ENCODE peak calls at places on chromosomes 13 and 19, in six cellular contexts. One of them, this sample, is unnamed.

GRCh38 chr13:110714798-110715394 is 1.4 kb downstream of the ING1 start:
- DNase-seq in heart left ventricle: peak
- DNase-seq in GM23338: peak
- DNase-seq in Peyer's patch: peak
- DNase-seq in upper lobe of right lung: peak
- DNase-seq in body of pancreas: peak
- DNase-seq in this sample: no peak

GRCh38 chr19:18875726-18876125 is 20.2 kb downstream of the CERS1 start:
- DNase-seq in body of pancreas: no peak
- DNase-seq in heart left ventricle: no peak
- DNase-seq in GM23338: no peak
- DNase-seq in upper lobe of right lung: no peak
- DNase-seq in Peyer's patch: no peak
- DNase-seq in this sample: peak

GRCh38 chr19:18576383-18576782 is 4.7 kb downstream of the UBA52 start:
- DNase-seq in GM23338: no peak
- DNase-seq in body of pancreas: no peak
- DNase-seq in heart left ventricle: no peak
- DNase-seq in Peyer's patch: no peak
- DNase-seq in upper lobe of right lung: no peak
- DNase-seq in this sample: no peak

GRCh38 chr13:41317243-41317642 is 6.2 kb downstream of the NAA16 start:
- DNase-seq in upper lobe of right lung: no peak
- DNase-seq in heart left ventricle: no peak
- DNase-seq in body of pancreas: no peak
- DNase-seq in Peyer's patch: no peak
- DNase-seq in GM23338: no peak
- DNase-seq in this sample: no peak

GRCh38 chr13:99403458-99403971 is 96.3 kb upstream of the GPR183 start:
- DNase-seq in GM23338: no peak
- DNase-seq in upper lobe of right lung: no peak
- DNase-seq in heart left ventricle: no peak
- DNase-seq in Peyer's patch: peak
- DNase-seq in body of pancreas: no peak
- DNase-seq in this sample: no peak

GRCh38 chr19:7109678-7110289 is 40.3 kb downstream of the ZNF557 start:
- DNase-seq in Peyer's patch: no peak
- DNase-seq in GM23338: peak
- DNase-seq in heart left ventricle: no peak
- DNase-seq in body of pancreas: no peak
- DNase-seq in upper lobe of right lung: no peak
- DNase-seq in this sample: peak

GRCh38 chr19:12792048-12792852 is 964 bp downstream of the JUNB start:
- DNase-seq in GM23338: peak
- DNase-seq in heart left ventricle: peak
- DNase-seq in Peyer's patch: peak
- DNase-seq in upper lobe of right lung: peak
- DNase-seq in body of pancreas: peak
- DNase-seq in this sample: no peak

GRCh38 chr19:33376423-33376822 is 2.9 kb downstream of the CEBPG start:
- DNase-seq in upper lobe of right lung: no peak
- DNase-seq in body of pancreas: peak
- DNase-seq in heart left ventricle: peak
- DNase-seq in GM23338: no peak
- DNase-seq in Peyer's patch: peak
- DNase-seq in this sample: peak

GRCh38 chr13:50161052-50161451 is 145.8 kb downstream of the KCNRG start:
- DNase-seq in GM23338: no peak
- DNase-seq in heart left ventricle: no peak
- DNase-seq in upper lobe of right lung: no peak
- DNase-seq in body of pancreas: no peak
- DNase-seq in Peyer's patch: no peak
- DNase-seq in this sample: no peak

GRCh38 chr19:19491321-19492025 is 23.9 kb downstream of the TSSK6 start:
- DNase-seq in upper lobe of right lung: no peak
- DNase-seq in body of pancreas: peak
- DNase-seq in heart left ventricle: no peak
- DNase-seq in GM23338: no peak
- DNase-seq in Peyer's patch: no peak
- DNase-seq in this sample: no peak

GRCh38 chr13:73088332-73088935 is 29.6 kb downstream of the KLF5 start:
- DNase-seq in Peyer's patch: no peak
- DNase-seq in heart left ventricle: no peak
- DNase-seq in GM23338: no peak
- DNase-seq in upper lobe of right lung: no peak
- DNase-seq in body of pancreas: no peak
- DNase-seq in this sample: no peak

GRCh38 chr19:20969498-20969897 is 46.4 kb downstream of the ZNF85 start:
- DNase-seq in body of pancreas: peak
- DNase-seq in Peyer's patch: no peak
- DNase-seq in upper lobe of right lung: no peak
- DNase-seq in heart left ventricle: no peak
- DNase-seq in GM23338: no peak
- DNase-seq in this sample: no peak

GRCh38 chr19:39307822-39308530 is 11.8 kb downstream of the IFNL1 start:
- DNase-seq in body of pancreas: no peak
- DNase-seq in Peyer's patch: no peak
- DNase-seq in heart left ventricle: no peak
- DNase-seq in upper lobe of right lung: no peak
- DNase-seq in GM23338: peak
- DNase-seq in this sample: no peak

GRCh38 chr13:49300716-49301589 is 53.2 kb downstream of the CDADC1 start:
- DNase-seq in GM23338: peak
- DNase-seq in Peyer's patch: peak
- DNase-seq in heart left ventricle: peak
- DNase-seq in upper lobe of right lung: no peak
- DNase-seq in body of pancreas: peak
- DNase-seq in this sample: no peak

GRCh38 chr13:28336193-28336657 is 158.7 kb downstream of the FLT1 start:
- DNase-seq in heart left ventricle: peak
- DNase-seq in GM23338: no peak
- DNase-seq in body of pancreas: no peak
- DNase-seq in Peyer's patch: no peak
- DNase-seq in upper lobe of right lung: no peak
- DNase-seq in this sample: no peak

DNA sequence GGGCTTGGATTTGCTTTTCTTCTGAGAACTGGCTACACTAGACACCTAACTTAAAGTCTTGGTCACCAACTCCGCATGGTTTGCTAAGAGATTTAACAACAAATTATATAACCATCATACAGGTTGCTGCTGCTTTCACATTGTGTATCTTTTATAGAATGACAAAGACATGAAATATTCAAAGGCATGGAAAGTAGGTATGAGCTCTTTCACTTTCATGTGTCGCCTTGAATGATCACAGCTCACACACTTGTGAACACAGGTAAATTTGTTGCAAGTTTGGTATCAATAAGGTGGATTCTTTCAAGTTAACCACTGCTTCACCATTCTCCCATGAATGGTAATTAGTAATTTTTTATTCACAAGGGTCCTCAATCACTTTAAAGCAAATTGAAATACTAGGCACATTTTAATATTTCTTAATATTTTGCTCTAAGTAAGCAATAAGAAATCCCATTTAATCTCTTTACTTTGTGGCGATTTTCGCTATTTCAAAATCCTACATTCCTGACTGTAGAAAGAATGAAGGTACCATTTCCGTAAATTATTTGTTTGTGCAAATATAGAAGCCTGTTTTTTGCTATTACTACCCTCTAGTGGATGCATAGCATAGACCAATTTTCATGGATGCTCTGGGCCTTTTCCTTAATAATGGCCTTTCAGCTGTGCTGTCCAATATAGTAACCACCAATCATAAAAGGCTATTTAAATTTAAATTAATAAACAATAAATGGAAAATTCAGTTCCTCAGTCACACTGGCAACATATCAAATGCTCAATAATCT is 45.5 kb upstream of the FREM2 start:
- DNase-seq in upper lobe of right lung: no peak
- DNase-seq in heart left ventricle: no peak
- DNase-seq in GM23338: peak
- DNase-seq in Peyer's patch: no peak
- DNase-seq in body of pancreas: no peak
- DNase-seq in this sample: no peak
- TF ChIP-seq CTCF in upper lobe of right lung: peak
- TF ChIP-seq CTCF in heart left ventricle: no peak
- TF ChIP-seq CTCF in GM23338: peak
- TF ChIP-seq CTCF in Peyer's patch: no peak
- TF ChIP-seq CTCF in body of pancreas: peak
- TF ChIP-seq CTCF in this sample: peak

DNA sequence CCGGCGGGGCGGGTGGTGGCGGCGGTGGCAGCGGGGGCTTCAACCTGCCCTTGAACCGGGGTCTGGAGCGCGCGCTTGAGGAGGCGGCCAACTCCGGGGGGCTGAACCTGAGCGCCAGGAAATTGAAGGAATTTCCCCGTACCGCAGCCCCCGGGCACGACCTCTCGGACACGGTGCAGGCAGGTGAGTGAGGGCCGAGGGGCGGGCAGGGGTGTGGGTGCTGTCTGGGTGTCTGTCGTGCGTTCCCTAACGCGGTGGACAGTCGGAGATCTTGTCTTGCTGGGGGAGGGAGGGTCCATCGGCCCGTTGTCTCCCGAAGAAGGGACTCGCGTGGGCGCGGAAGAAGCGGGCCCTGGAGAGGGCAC is 533 bp downstream of the LRCH1 start:
- DNase-seq in upper lobe of right lung: peak
- DNase-seq in heart left ventricle: peak
- DNase-seq in body of pancreas: no peak
- DNase-seq in GM23338: peak
- DNase-seq in Peyer's patch: no peak
- DNase-seq in this sample: no peak
- H3K4me3 ChIP-seq in upper lobe of right lung: peak
- H3K4me3 ChIP-seq in heart left ventricle: peak
- H3K4me3 ChIP-seq in body of pancreas: peak
- H3K4me3 ChIP-seq in GM23338: peak
- H3K4me3 ChIP-seq in Peyer's patch: peak
- H3K4me3 ChIP-seq in this sample: peak

GRCh38 chr19:50906217-50906616 is 5.0 kb downstream of the KLK4 start:
- DNase-seq in Peyer's patch: no peak
- DNase-seq in GM23338: peak
- DNase-seq in upper lobe of right lung: no peak
- DNase-seq in heart left ventricle: no peak
- DNase-seq in body of pancreas: peak
- DNase-seq in this sample: no peak
- TF ChIP-seq CTCF in Peyer's patch: peak
- TF ChIP-seq CTCF in GM23338: peak
- TF ChIP-seq CTCF in upper lobe of right lung: peak
- TF ChIP-seq CTCF in heart left ventricle: no peak
- TF ChIP-seq CTCF in body of pancreas: peak
- TF ChIP-seq CTCF in this sample: peak

GRCh38 chr19:48638831-48639381 is 1.7 kb upstream of the DBP start:
- DNase-seq in upper lobe of right lung: peak
- DNase-seq in Peyer's patch: no peak
- DNase-seq in body of pancreas: peak
- DNase-seq in GM23338: peak
- DNase-seq in heart left ventricle: no peak
- DNase-seq in this sample: no peak
- H3K4me3 ChIP-seq in upper lobe of right lung: peak
- H3K4me3 ChIP-seq in Peyer's patch: no peak
- H3K4me3 ChIP-seq in body of pancreas: no peak
- H3K4me3 ChIP-seq in GM23338: peak
- H3K4me3 ChIP-seq in heart left ventricle: peak
- H3K4me3 ChIP-seq in this sample: no peak

GRCh38 chr19:16659832-16660708 is at the start of gene SMIM7:
- DNase-seq in upper lobe of right lung: peak
- DNase-seq in Peyer's patch: peak
- DNase-seq in heart left ventricle: peak
- DNase-seq in body of pancreas: peak
- DNase-seq in GM23338: peak
- DNase-seq in this sample: peak
- TF ChIP-seq CTCF in upper lobe of right lung: peak
- TF ChIP-seq CTCF in Peyer's patch: no peak
- TF ChIP-seq CTCF in heart left ventricle: no peak
- TF ChIP-seq CTCF in body of pancreas: no peak
- TF ChIP-seq CTCF in GM23338: peak
- TF ChIP-seq CTCF in this sample: no peak

GRCh38 chr13:77874406-77874805 is 44.2 kb downstream of the EDNRB start:
- DNase-seq in heart left ventricle: no peak
- DNase-seq in upper lobe of right lung: no peak
- DNase-seq in Peyer's patch: no peak
- DNase-seq in body of pancreas: no peak
- DNase-seq in GM23338: no peak
- DNase-seq in this sample: no peak
- H3K4me3 ChIP-seq in heart left ventricle: no peak
- H3K4me3 ChIP-seq in upper lobe of right lung: no peak
- H3K4me3 ChIP-seq in Peyer's patch: no peak
- H3K4me3 ChIP-seq in body of pancreas: no peak
- H3K4me3 ChIP-seq in GM23338: no peak
- H3K4me3 ChIP-seq in this sample: no peak

GRCh38 chr13:107680115-107680514 is 535.2 kb downstream of the LIG4 start:
- DNase-seq in GM23338: no peak
- DNase-seq in Peyer's patch: no peak
- DNase-seq in upper lobe of right lung: no peak
- DNase-seq in body of pancreas: no peak
- DNase-seq in heart left ventricle: no peak
- DNase-seq in this sample: no peak
- TF ChIP-seq CTCF in GM23338: peak
- TF ChIP-seq CTCF in Peyer's patch: no peak
- TF ChIP-seq CTCF in upper lobe of right lung: no peak
- TF ChIP-seq CTCF in body of pancreas: no peak
- TF ChIP-seq CTCF in heart left ventricle: no peak
- TF ChIP-seq CTCF in this sample: no peak